ENCODE peak calls at places on chromosome 2, in nine cellular contexts. One of them, this sample, is unnamed.

GRCh38 chr2:149422337-149422990 is 92.1 kb downstream of the LYPD6 start:
- DNase-seq in GM20000: no peak
- DNase-seq in T-helper 1 cell: no peak
- DNase-seq in T-helper 2 cell: no peak
- DNase-seq in activated naive CD4-positive, alpha-beta T cell treated with anti-CD3 and anti-CD28 coated beads, Interleukin-2, amount 50 U/mL, for 72 hours: no peak
- DNase-seq in NCI-H1092: no peak
- DNase-seq in ecto neural progenitor cell: no peak
- DNase-seq in Panc1: no peak
- DNase-seq in osteocyte: no peak
- DNase-seq in this sample: no peak

GRCh38 chr2:105299290-105299689 is 30.2 kb downstream of the TGFBRAP1 start:
- DNase-seq in GM20000: no peak
- DNase-seq in T-helper 1 cell: no peak
- DNase-seq in T-helper 2 cell: no peak
- DNase-seq in activated naive CD4-positive, alpha-beta T cell treated with anti-CD3 and anti-CD28 coated beads, Interleukin-2, amount 50 U/mL, for 72 hours: no peak
- DNase-seq in NCI-H1092: no peak
- DNase-seq in ecto neural progenitor cell: no peak
- DNase-seq in Panc1: no peak
- DNase-seq in osteocyte: no peak
- DNase-seq in this sample: no peak

GRCh38 chr2:11234309-11234708 is 79.0 kb downstream of the SLC66A3 start:
- DNase-seq in GM20000: no peak
- DNase-seq in T-helper 1 cell: no peak
- DNase-seq in T-helper 2 cell: no peak
- DNase-seq in activated naive CD4-positive, alpha-beta T cell treated with anti-CD3 and anti-CD28 coated beads, Interleukin-2, amount 50 U/mL, for 72 hours: no peak
- DNase-seq in NCI-H1092: no peak
- DNase-seq in ecto neural progenitor cell: no peak
- DNase-seq in Panc1: no peak
- DNase-seq in osteocyte: no peak
- DNase-seq in this sample: peak

GRCh38 chr2:184698476-184698875 is 100.1 kb downstream of the ZNF804A start:
- DNase-seq in GM20000: no peak
- DNase-seq in T-helper 1 cell: no peak
- DNase-seq in T-helper 2 cell: no peak
- DNase-seq in activated naive CD4-positive, alpha-beta T cell treated with anti-CD3 and anti-CD28 coated beads, Interleukin-2, amount 50 U/mL, for 72 hours: no peak
- DNase-seq in NCI-H1092: no peak
- DNase-seq in ecto neural progenitor cell: no peak
- DNase-seq in Panc1: no peak
- DNase-seq in osteocyte: no peak
- DNase-seq in this sample: no peak

GRCh38 chr2:23586691-23587090 is 201.7 kb downstream of the KLHL29 start:
- DNase-seq in GM20000: no peak
- DNase-seq in T-helper 1 cell: no peak
- DNase-seq in T-helper 2 cell: no peak
- DNase-seq in activated naive CD4-positive, alpha-beta T cell treated with anti-CD3 and anti-CD28 coated beads, Interleukin-2, amount 50 U/mL, for 72 hours: no peak
- DNase-seq in NCI-H1092: no peak
- DNase-seq in ecto neural progenitor cell: no peak
- DNase-seq in Panc1: no peak
- DNase-seq in osteocyte: no peak
- DNase-seq in this sample: no peak

GRCh38 chr2:26438526-26438925 is 36.8 kb downstream of the DRC1 start:
- DNase-seq in GM20000: no peak
- DNase-seq in T-helper 1 cell: no peak
- DNase-seq in T-helper 2 cell: no peak
- DNase-seq in activated naive CD4-positive, alpha-beta T cell treated with anti-CD3 and anti-CD28 coated beads, Interleukin-2, amount 50 U/mL, for 72 hours: no peak
- DNase-seq in NCI-H1092: no peak
- DNase-seq in ecto neural progenitor cell: no peak
- DNase-seq in Panc1: no peak
- DNase-seq in osteocyte: no peak
- DNase-seq in this sample: no peak

GRCh38 chr2:24920813-24921441 is 890 bp upstream of the ADCY3 start:
- DNase-seq in GM20000: peak
- DNase-seq in T-helper 1 cell: no peak
- DNase-seq in T-helper 2 cell: no peak
- DNase-seq in activated naive CD4-positive, alpha-beta T cell treated with anti-CD3 and anti-CD28 coated beads, Interleukin-2, amount 50 U/mL, for 72 hours: no peak
- DNase-seq in NCI-H1092: no peak
- DNase-seq in ecto neural progenitor cell: no peak
- DNase-seq in Panc1: no peak
- DNase-seq in osteocyte: no peak
- DNase-seq in this sample: no peak

GRCh38 chr2:99851091-99851490 is 291.3 kb downstream of the AFF3 start:
- DNase-seq in GM20000: no peak
- DNase-seq in T-helper 1 cell: no peak
- DNase-seq in T-helper 2 cell: no peak
- DNase-seq in activated naive CD4-positive, alpha-beta T cell treated with anti-CD3 and anti-CD28 coated beads, Interleukin-2, amount 50 U/mL, for 72 hours: no peak
- DNase-seq in NCI-H1092: no peak
- DNase-seq in ecto neural progenitor cell: no peak
- DNase-seq in Panc1: no peak
- DNase-seq in osteocyte: no peak
- DNase-seq in this sample: no peak

GRCh38 chr2:123791716-123792115 is 233.4 kb upstream of the CNTNAP5 start:
- DNase-seq in GM20000: no peak
- DNase-seq in T-helper 1 cell: no peak
- DNase-seq in T-helper 2 cell: no peak
- DNase-seq in activated naive CD4-positive, alpha-beta T cell treated with anti-CD3 and anti-CD28 coated beads, Interleukin-2, amount 50 U/mL, for 72 hours: no peak
- DNase-seq in NCI-H1092: no peak
- DNase-seq in ecto neural progenitor cell: no peak
- DNase-seq in Panc1: no peak
- DNase-seq in osteocyte: no peak
- DNase-seq in this sample: no peak

GRCh38 chr2:163205696-163206267 is 367.2 kb upstream of the KCNH7 start:
- DNase-seq in GM20000: no peak
- DNase-seq in T-helper 1 cell: no peak
- DNase-seq in T-helper 2 cell: no peak
- DNase-seq in activated naive CD4-positive, alpha-beta T cell treated with anti-CD3 and anti-CD28 coated beads, Interleukin-2, amount 50 U/mL, for 72 hours: no peak
- DNase-seq in NCI-H1092: no peak
- DNase-seq in ecto neural progenitor cell: no peak
- DNase-seq in Panc1: no peak
- DNase-seq in osteocyte: no peak
- DNase-seq in this sample: no peak

This sample was measured in pons.